ENCODE peak calls at places on chromosomes 4 and X, in seven cellular contexts. X, C, U, P, L, I and R are unnamed samples.
A peak's percentile ranks its signal among the peaks of the same experiment; 100 is the strongest.

GRCh38 chrX:3461824-3462508 is 115.5 kb upstream of the MXRA5 start:
- DNase-seq in X (peak; percentile 41), C (no peak), U (no peak), P (no peak), L (no peak), I (no peak), R (no peak)

GRCh38 chr4:176545886-176546285 is 226.1 kb downstream of the SPCS3 start:
- DNase-seq in X (peak; percentile 9), C (no peak), U (no peak), P (no peak), L (no peak), I (no peak), R (no peak)

GRCh38 chr4:26424143-26424542 is 66.1 kb downstream of the CCKAR start:
- DNase-seq in X (no peak), C (no peak), U (no peak), P (no peak), L (no peak), I (no peak), R (no peak)

GRCh38 chr4:25813705-25814104 is 49.1 kb downstream of the SEL1L3 start:
- DNase-seq in X (peak; percentile 86), C (no peak), U (no peak), P (no peak), L (no peak), I (no peak), R (no peak)

GRCh38 chrX:57952320-57952678 is 42.0 kb upstream of the ZXDA start:
- DNase-seq in X (no peak), C (no peak), U (no peak), P (no peak), L (no peak), I (no peak), R (no peak)

GRCh38 chrX:34467437-34467836 is 189.6 kb downstream of the TMEM47 start:
- DNase-seq in X (no peak), C (no peak), U (no peak), P (no peak), L (no peak), I (no peak), R (peak; percentile 26)

GRCh38 chrX:40108959-40109287 is 11.2 kb upstream of the BCOR start:
- DNase-seq in X (peak; percentile 85), C (peak; percentile 84), U (peak; percentile 61), P (no peak), L (peak; percentile 44), I (peak; percentile 54), R (no peak)

GRCh38 chr4:46123872-46124755 is at the start of gene GABRG1:
- DNase-seq in X (no peak), C (no peak), U (no peak), P (no peak), L (no peak), I (peak; percentile 94), R (no peak)

GRCh38 chr4:107562306-107562705 is 157.7 kb downstream of the PAPSS1 start:
- DNase-seq in X (no peak), C (no peak), U (no peak), P (no peak), L (no peak), I (no peak), R (no peak)

GRCh38 chr4:98993419-98994071 is 2.0 kb upstream of the METAP1 start:
- DNase-seq in X (no peak), C (no peak), U (no peak), P (no peak), L (no peak), I (no peak), R (no peak)

GRCh38 chrX:1492421-1493012 is 39.8 kb upstream of the ASMTL start:
- DNase-seq in X (no peak), C (no peak), U (no peak), P (no peak), L (no peak), I (no peak), R (no peak)

GRCh38 chr4:83905952-83906351 is 370.0 kb downstream of the GPAT3 start:
- DNase-seq in X (no peak), C (no peak), U (no peak), P (no peak), L (no peak), I (peak; percentile 74), R (no peak)

GRCh38 chr4:68780232-68780631 is 35.6 kb upstream of the UGT2B10 start:
- DNase-seq in X (no peak), C (no peak), U (no peak), P (no peak), L (no peak), I (no peak), R (no peak)

GRCh38 chr4:139076016-139076744 is 60.6 kb downstream of the NOCT start:
- DNase-seq in X (no peak), C (no peak), U (no peak), P (no peak), L (no peak), I (no peak), R (no peak)

GRCh38 chrX:35890699-35891098 is 28.8 kb upstream of the CFAP47 start:
- DNase-seq in X (peak; percentile 42), C (peak; percentile 38), U (no peak), P (peak; percentile 43), L (peak; percentile 3), I (peak; percentile 71), R (no peak)

GRCh38 chrX:104564335-104564734 is 1.7 kb upstream of the IL1RAPL2 start:
- DNase-seq in X (no peak), C (no peak), U (no peak), P (no peak), L (no peak), I (no peak), R (no peak)

GRCh38 chr4:31283689-31284088 is 563.5 kb downstream of the PCDH7 start:
- DNase-seq in X (no peak), C (no peak), U (no peak), P (no peak), L (no peak), I (no peak), R (no peak)

GRCh38 chrX:112053169-112053568 is 29.4 kb downstream of the TRPC5 start:
- DNase-seq in X (no peak), C (no peak), U (no peak), P (no peak), L (no peak), I (no peak), R (no peak)

GRCh38 chrX:112056886-112057285 is 25.7 kb downstream of the TRPC5 start:
- DNase-seq in X (no peak), C (no peak), U (no peak), P (no peak), L (no peak), I (no peak), R (no peak)

GRCh38 chrX:112058766-112059165 is 23.8 kb downstream of the TRPC5 start:
- DNase-seq in X (no peak), C (no peak), U (no peak), P (no peak), L (no peak), I (no peak), R (no peak)

DNA sequence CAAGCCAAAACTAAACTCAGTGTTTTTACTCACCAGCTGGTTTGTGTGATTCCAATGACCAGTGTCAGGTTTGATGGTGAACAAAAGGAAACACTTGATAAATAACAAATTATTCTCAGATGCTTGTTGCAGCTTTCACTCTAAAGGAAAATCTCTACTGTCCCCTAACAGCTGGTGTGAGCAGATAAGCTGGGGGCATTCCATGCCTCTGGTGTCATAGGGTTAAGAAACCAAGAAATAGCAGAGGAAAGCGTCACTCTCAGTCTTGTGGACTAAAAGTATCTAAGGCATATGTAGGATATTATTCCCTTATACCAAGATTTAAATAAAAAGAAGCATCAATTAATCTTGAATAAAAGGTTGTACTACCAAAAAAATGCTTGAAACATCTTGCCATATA is 24.3 kb downstream of the TRPC5 start:
- DNase-seq in X (peak; percentile 47), C (no peak), U (no peak), P (no peak), L (no peak), I (no peak), R (no peak)
- H3K27ac ChIP-seq in X (no peak overlapping the region), C (no peak overlapping the region), U (no peak overlapping the region), P (no peak overlapping the region), L (no peak overlapping the region), I (no peak overlapping the region), R (no peak overlapping the region)

GRCh38 chr4:149634368-149634767 is 181.3 kb downstream of the IQCM start:
- DNase-seq in X (no peak), C (no peak), U (no peak), P (no peak), L (no peak), I (no peak), R (no peak)

GRCh38 chr4:149638073-149638472 is 177.6 kb downstream of the IQCM start:
- DNase-seq in X (peak; percentile 55), C (no peak), U (no peak), P (no peak), L (no peak), I (no peak), R (peak; percentile 87)
- H3K27ac ChIP-seq in X (no peak overlapping the region), C (no peak overlapping the region), U (no peak overlapping the region), P (no peak overlapping the region), L (no peak overlapping the region), I (no peak overlapping the region), R (peak overlapping the region; percentile 34)

GRCh38 chrX:133913658-133914388 is 71.6 kb downstream of the GPC3 start:
- DNase-seq in X (no peak), C (no peak), U (no peak), P (no peak), L (no peak), I (peak; percentile 51), R (no peak)
- H3K27ac ChIP-seq in X (no peak overlapping the region), C (no peak overlapping the region), U (no peak overlapping the region), P (no peak overlapping the region), L (no peak overlapping the region), I (peak overlapping the region; percentile 92), R (no peak overlapping the region)

DNA sequence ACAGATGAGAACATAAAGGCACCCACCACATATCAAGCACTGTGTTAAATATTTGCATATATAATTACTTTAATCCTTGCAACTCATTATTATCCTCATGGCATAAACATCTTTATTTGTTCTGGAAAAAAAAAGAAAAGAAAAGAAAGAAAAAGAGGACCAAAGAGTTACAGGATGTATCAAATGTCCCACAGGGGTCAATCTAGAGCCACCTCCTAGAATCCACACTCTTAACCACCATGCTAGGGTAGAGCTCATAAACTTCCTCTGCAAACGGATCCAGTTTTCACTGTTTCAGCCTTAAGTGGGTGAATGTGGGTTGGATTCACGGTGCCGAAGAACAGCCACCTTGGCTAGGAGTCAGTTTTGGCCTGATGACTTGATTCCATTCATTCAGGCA is 171.1 kb upstream of the PPARGC1A start:
- DNase-seq in X (no peak), C (no peak), U (no peak), P (no peak), L (no peak), I (no peak), R (no peak)
- H3K27ac ChIP-seq in X (no peak overlapping the region), C (no peak overlapping the region), U (no peak overlapping the region), P (no peak overlapping the region), L (no peak overlapping the region), I (no peak overlapping the region), R (no peak overlapping the region)

GRCh38 chr4:15811703-15812325 is 33.7 kb downstream of the CD38 start:
- DNase-seq in X (no peak), C (no peak), U (no peak), P (peak; percentile 71), L (no peak), I (peak; percentile 48), R (no peak)
- H3K27ac ChIP-seq in X (no peak overlapping the region), C (no peak overlapping the region), U (no peak overlapping the region), P (peak overlapping the region; percentile 54), L (no peak overlapping the region), I (peak overlapping the region; percentile 15), R (peak overlapping the region; percentile 48)

GRCh38 chr4:40349561-40350198 is 14.5 kb downstream of the CHRNA9 start:
- DNase-seq in X (peak; percentile 82), C (no peak), U (no peak), P (peak; percentile 96), L (no peak), I (no peak), R (peak; percentile 24)
- H3K27ac ChIP-seq in X (peak overlapping the region; percentile 27), C (peak overlapping the region; percentile 40), U (no peak overlapping the region), P (peak overlapping the region; percentile 76), L (no peak overlapping the region), I (no peak overlapping the region), R (peak overlapping the region; percentile 13)